ENCODE peak calls at places on chromosomes 2 and 18, in seven cellular contexts. I, U, X, Q, D, R and N are unnamed samples.

GRCh38 chr2:30708491-30709290 is 98.6 kb downstream of the CAPN13 start:
- DNase-seq in I (no peak), U (peak), X (peak), Q (peak), D (no peak), R (peak), N (peak)

GRCh38 chr2:118123561-118124232 is 35.4 kb downstream of the INSIG2 start:
- DNase-seq in I (no peak), U (peak), X (no peak), Q (peak), D (peak), R (no peak), N (no peak)

GRCh38 chr18:22346968-22347611 is 70.6 kb downstream of the CTAGE1 start:
- DNase-seq in I (peak), U (no peak), X (peak), Q (peak), D (peak), R (no peak), N (no peak)

GRCh38 chr18:5510109-5510846 is 33.5 kb downstream of the EPB41L3 start:
- DNase-seq in I (no peak), U (no peak), X (no peak), Q (peak), D (no peak), R (no peak), N (no peak)

GRCh38 chr18:58687871-58688308 is 16.6 kb downstream of the MALT1 start:
- DNase-seq in I (no peak), U (no peak), X (no peak), Q (no peak), D (no peak), R (no peak), N (no peak)

GRCh38 chr2:177533253-177533652 is 140.7 kb downstream of the AGPS start:
- DNase-seq in I (no peak), U (no peak), X (no peak), Q (no peak), D (no peak), R (no peak), N (no peak)

GRCh38 chr2:36366491-36367120 is 11.0 kb downstream of the CRIM1 start:
- DNase-seq in I (no peak), U (no peak), X (no peak), Q (no peak), D (no peak), R (no peak), N (no peak)

GRCh38 chr2:191646612-191646902 is 31.4 kb upstream of the NABP1 start:
- DNase-seq in I (no peak), U (no peak), X (no peak), Q (no peak), D (no peak), R (no peak), N (no peak)

GRCh38 chr2:68031546-68032160 is 31.2 kb downstream of the C1D start:
- DNase-seq in I (no peak), U (peak), X (peak), Q (peak), D (no peak), R (no peak), N (no peak)

GRCh38 chr2:79162801-79163200 is 3.2 kb upstream of the REG3A start:
- DNase-seq in I (no peak), U (no peak), X (no peak), Q (no peak), D (no peak), R (no peak), N (no peak)

GRCh38 chr2:176272870-176273269 is 3.6 kb downstream of the MTX2 start:
- DNase-seq in I (no peak), U (no peak), X (no peak), Q (no peak), D (no peak), R (no peak), N (no peak)

GRCh38 chr2:64019975-64020281 is 700 bp upstream of the VPS54 start:
- DNase-seq in I (no peak), U (no peak), X (no peak), Q (no peak), D (no peak), R (no peak), N (no peak)

GRCh38 chr2:239944706-239945551 is 80.2 kb downstream of the NDUFA10 start:
- DNase-seq in I (peak), U (no peak), X (no peak), Q (peak), D (peak), R (no peak), N (no peak)

GRCh38 chr2:216735086-216735485 is 39.7 kb upstream of the IGFBP5 start:
- DNase-seq in I (no peak), U (no peak), X (no peak), Q (peak), D (peak), R (no peak), N (no peak)

GRCh38 chr2:216351172-216351925 is 20.9 kb downstream of the MARCHF4 start:
- DNase-seq in I (no peak), U (no peak), X (no peak), Q (no peak), D (no peak), R (no peak), N (no peak)

GRCh38 chr2:100818606-100819364 is 1.2 kb upstream of the NPAS2 start:
- DNase-seq in I (peak), U (peak), X (peak), Q (peak), D (peak), R (peak), N (peak)
- TF ChIP-seq CTCF in I (no peak), U (peak), X (peak), Q (no peak), D (peak), R (peak), N (peak)

GRCh38 chr2:189569295-189569925 is 11.2 kb downstream of the SLC40A1 start:
- DNase-seq in I (no peak), U (no peak), X (no peak), Q (peak), D (no peak), R (no peak), N (no peak)
- TF ChIP-seq CTCF in I (peak), U (no peak), X (no peak), Q (peak), D (no peak), R (peak), N (no peak)

DNA sequence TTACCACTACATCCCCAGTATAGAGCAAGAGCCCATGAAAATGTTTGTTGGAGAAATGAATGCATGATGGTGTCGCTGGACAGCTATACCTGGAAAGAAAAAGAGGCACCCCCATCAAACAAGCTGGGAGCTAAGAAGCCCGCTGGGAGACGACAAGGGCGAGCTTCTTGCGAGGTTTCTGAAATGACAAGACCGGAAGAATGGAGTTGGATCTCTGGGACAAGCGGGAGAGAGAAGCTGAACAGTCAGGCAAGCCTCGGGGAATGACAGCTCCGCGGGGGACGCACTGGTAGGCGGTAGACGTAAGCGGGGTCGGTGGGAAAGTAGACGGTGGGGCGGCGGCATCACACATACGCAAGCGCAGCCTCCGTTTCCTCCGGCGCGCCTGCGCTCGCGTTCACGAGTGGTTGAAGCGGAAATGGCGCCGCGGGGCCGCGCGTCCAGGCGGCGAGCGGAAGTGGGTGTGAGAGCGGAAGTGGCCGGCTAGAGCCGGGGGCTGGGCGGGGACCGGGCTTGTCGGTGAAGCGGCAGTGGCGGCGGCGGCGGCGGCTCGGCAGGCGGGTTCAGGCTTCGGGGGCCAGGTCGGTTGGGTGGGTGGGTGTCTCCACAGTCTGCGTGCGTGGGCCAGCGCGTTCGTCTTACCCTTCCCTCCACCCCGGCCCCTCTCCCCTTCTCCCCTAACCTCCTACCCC is at the start of gene ARPC2:
- DNase-seq in I (peak), U (peak), X (peak), Q (peak), D (peak), R (peak), N (peak)
- TF ChIP-seq CTCF in I (peak), U (no peak), X (no peak), Q (no peak), D (peak), R (no peak), N (peak)

GRCh38 chr2:163735692-163736432 is at the start of gene FIGN:
- DNase-seq in I (peak), U (peak), X (no peak), Q (peak), D (peak), R (peak), N (peak)

GRCh38 chr2:163734911-163735691 is 707 bp downstream of the FIGN start:
- DNase-seq in I (no peak), U (no peak), X (no peak), Q (peak), D (no peak), R (no peak), N (no peak)

GRCh38 chr2:163737563-163737962 is 1.8 kb upstream of the FIGN start:
- DNase-seq in I (no peak), U (no peak), X (no peak), Q (no peak), D (no peak), R (no peak), N (no peak)

GRCh38 chr2:163737169-163737439 is 1.3 kb upstream of the FIGN start:
- DNase-seq in I (no peak), U (no peak), X (no peak), Q (no peak), D (no peak), R (no peak), N (no peak)

GRCh38 chr2:163736433-163737168 is 793 bp upstream of the FIGN start:
- DNase-seq in I (no peak), U (peak), X (no peak), Q (peak), D (peak), R (peak), N (peak)
- TF ChIP-seq CTCF in I (peak), U (no peak), X (no peak), Q (peak), D (peak), R (peak), N (peak)

GRCh38 chr2:170937980-170938379 is 8.9 kb downstream of the GORASP2 start:
- DNase-seq in I (no peak), U (no peak), X (no peak), Q (no peak), D (no peak), R (no peak), N (no peak)
- TF ChIP-seq CTCF in I (no peak), U (no peak), X (no peak), Q (no peak), D (no peak), R (no peak), N (no peak)